ENCODE peak calls at places on chromosome 4, in ten cellular contexts. One of them, this sample, is unnamed.
A peak's percentile ranks its signal among the peaks of the same experiment; 100 is the strongest.

GRCh38 chr4:56468097-56468422 is 643 bp downstream of the SRP72 start:
- DNase-seq in transverse colon: peak; percentile 50
- DNase-seq in Calu3: no peak
- DNase-seq in colonic mucosa: peak; percentile 68
- DNase-seq in K562: peak; percentile 62
- DNase-seq in fibroblast of mammary gland: peak; percentile 31
- DNase-seq in SK-N-SH: peak; percentile 60
- DNase-seq in A549: peak; percentile 21
- DNase-seq in body of pancreas: peak; percentile 52
- DNase-seq in GM20000: peak; percentile 50
- DNase-seq in this sample: peak; percentile 45

GRCh38 chr4:94533405-94534223 is 81.9 kb downstream of the PDLIM5 start:
- DNase-seq in transverse colon: no peak
- DNase-seq in Calu3: no peak
- DNase-seq in colonic mucosa: no peak
- DNase-seq in K562: peak; percentile 48
- DNase-seq in fibroblast of mammary gland: no peak
- DNase-seq in SK-N-SH: no peak
- DNase-seq in A549: no peak
- DNase-seq in body of pancreas: no peak
- DNase-seq in GM20000: no peak
- DNase-seq in this sample: no peak

GRCh38 chr4:2433609-2434350 is 15.0 kb downstream of the CFAP99 start:
- DNase-seq in transverse colon: no peak
- DNase-seq in Calu3: no peak
- DNase-seq in colonic mucosa: no peak
- DNase-seq in K562: no peak
- DNase-seq in fibroblast of mammary gland: no peak
- DNase-seq in SK-N-SH: no peak
- DNase-seq in A549: no peak
- DNase-seq in body of pancreas: no peak
- DNase-seq in GM20000: no peak
- DNase-seq in this sample: no peak

GRCh38 chr4:108118505-108118904 is 50.2 kb downstream of the LEF1 start:
- DNase-seq in transverse colon: no peak
- DNase-seq in Calu3: no peak
- DNase-seq in colonic mucosa: no peak
- DNase-seq in K562: peak; percentile 30
- DNase-seq in fibroblast of mammary gland: no peak
- DNase-seq in SK-N-SH: no peak
- DNase-seq in A549: peak; percentile 5
- DNase-seq in body of pancreas: peak; percentile 18
- DNase-seq in GM20000: peak; percentile 54
- DNase-seq in this sample: no peak

GRCh38 chr4:71277353-71277752 is 61.5 kb upstream of the SLC4A4 start:
- DNase-seq in transverse colon: no peak
- DNase-seq in Calu3: no peak
- DNase-seq in colonic mucosa: no peak
- DNase-seq in K562: no peak
- DNase-seq in fibroblast of mammary gland: no peak
- DNase-seq in SK-N-SH: no peak
- DNase-seq in A549: no peak
- DNase-seq in body of pancreas: no peak
- DNase-seq in GM20000: no peak
- DNase-seq in this sample: no peak

GRCh38 chr4:142845293-142846070 is 619 bp downstream of the INPP4B start:
- DNase-seq in transverse colon: peak; percentile 13
- DNase-seq in Calu3: peak; percentile 27
- DNase-seq in colonic mucosa: peak; percentile 27
- DNase-seq in K562: no peak
- DNase-seq in fibroblast of mammary gland: no peak
- DNase-seq in SK-N-SH: peak; percentile 44
- DNase-seq in A549: no peak
- DNase-seq in body of pancreas: peak; percentile 24
- DNase-seq in GM20000: no peak
- DNase-seq in this sample: peak; percentile 47

GRCh38 chr4:77922158-77923094 is 59.8 kb downstream of the MRPL1 start:
- DNase-seq in transverse colon: no peak
- DNase-seq in Calu3: no peak
- DNase-seq in colonic mucosa: no peak
- DNase-seq in K562: no peak
- DNase-seq in fibroblast of mammary gland: peak; percentile 87
- DNase-seq in SK-N-SH: no peak
- DNase-seq in A549: no peak
- DNase-seq in body of pancreas: no peak
- DNase-seq in GM20000: no peak
- DNase-seq in this sample: no peak

GRCh38 chr4:13815231-13815630 is 187.7 kb upstream of the BOD1L1 start:
- DNase-seq in transverse colon: no peak
- DNase-seq in Calu3: no peak
- DNase-seq in colonic mucosa: no peak
- DNase-seq in K562: no peak
- DNase-seq in fibroblast of mammary gland: no peak
- DNase-seq in SK-N-SH: no peak
- DNase-seq in A549: no peak
- DNase-seq in body of pancreas: no peak
- DNase-seq in GM20000: no peak
- DNase-seq in this sample: no peak

GRCh38 chr4:6548201-6548881 is 26.6 kb upstream of the MAN2B2 start:
- DNase-seq in transverse colon: no peak
- DNase-seq in Calu3: peak; percentile 69
- DNase-seq in colonic mucosa: no peak
- DNase-seq in K562: peak; percentile 58
- DNase-seq in fibroblast of mammary gland: peak; percentile 47
- DNase-seq in SK-N-SH: peak; percentile 78
- DNase-seq in A549: peak; percentile 30
- DNase-seq in body of pancreas: peak; percentile 12
- DNase-seq in GM20000: no peak
- DNase-seq in this sample: no peak

GRCh38 chr4:174714393-174715211 is 114.4 kb downstream of the GLRA3 start:
- DNase-seq in transverse colon: peak; percentile 16
- DNase-seq in Calu3: peak; percentile 39
- DNase-seq in colonic mucosa: peak; percentile 25
- DNase-seq in K562: peak; percentile 74
- DNase-seq in fibroblast of mammary gland: peak; percentile 66
- DNase-seq in SK-N-SH: peak; percentile 60
- DNase-seq in A549: peak; percentile 36
- DNase-seq in body of pancreas: peak; percentile 41
- DNase-seq in GM20000: peak; percentile 44
- DNase-seq in this sample: no peak

GRCh38 chr4:7591409-7592063 is 156.8 kb upstream of the PSAPL1 start:
- DNase-seq in transverse colon: no peak
- DNase-seq in Calu3: no peak
- DNase-seq in colonic mucosa: no peak
- DNase-seq in K562: no peak
- DNase-seq in fibroblast of mammary gland: no peak
- DNase-seq in SK-N-SH: no peak
- DNase-seq in A549: no peak
- DNase-seq in body of pancreas: no peak
- DNase-seq in GM20000: no peak
- DNase-seq in this sample: no peak

GRCh38 chr4:1260418-1261106 is 11.6 kb upstream of the CTBP1 start:
- DNase-seq in transverse colon: no peak
- DNase-seq in Calu3: no peak
- DNase-seq in colonic mucosa: no peak
- DNase-seq in K562: no peak
- DNase-seq in fibroblast of mammary gland: no peak
- DNase-seq in SK-N-SH: no peak
- DNase-seq in A549: no peak
- DNase-seq in body of pancreas: no peak
- DNase-seq in GM20000: no peak
- DNase-seq in this sample: no peak
- TF ChIP-seq CTCF in transverse colon: no peak
- TF ChIP-seq CTCF in Calu3: no peak
- TF ChIP-seq CTCF in colonic mucosa: no peak
- TF ChIP-seq CTCF in K562: no peak
- TF ChIP-seq CTCF in fibroblast of mammary gland: no peak
- TF ChIP-seq CTCF in SK-N-SH: no peak
- TF ChIP-seq CTCF in A549: no peak
- TF ChIP-seq CTCF in body of pancreas: no peak
- TF ChIP-seq CTCF in GM20000: no peak
- TF ChIP-seq CTCF in this sample: no peak

DNA sequence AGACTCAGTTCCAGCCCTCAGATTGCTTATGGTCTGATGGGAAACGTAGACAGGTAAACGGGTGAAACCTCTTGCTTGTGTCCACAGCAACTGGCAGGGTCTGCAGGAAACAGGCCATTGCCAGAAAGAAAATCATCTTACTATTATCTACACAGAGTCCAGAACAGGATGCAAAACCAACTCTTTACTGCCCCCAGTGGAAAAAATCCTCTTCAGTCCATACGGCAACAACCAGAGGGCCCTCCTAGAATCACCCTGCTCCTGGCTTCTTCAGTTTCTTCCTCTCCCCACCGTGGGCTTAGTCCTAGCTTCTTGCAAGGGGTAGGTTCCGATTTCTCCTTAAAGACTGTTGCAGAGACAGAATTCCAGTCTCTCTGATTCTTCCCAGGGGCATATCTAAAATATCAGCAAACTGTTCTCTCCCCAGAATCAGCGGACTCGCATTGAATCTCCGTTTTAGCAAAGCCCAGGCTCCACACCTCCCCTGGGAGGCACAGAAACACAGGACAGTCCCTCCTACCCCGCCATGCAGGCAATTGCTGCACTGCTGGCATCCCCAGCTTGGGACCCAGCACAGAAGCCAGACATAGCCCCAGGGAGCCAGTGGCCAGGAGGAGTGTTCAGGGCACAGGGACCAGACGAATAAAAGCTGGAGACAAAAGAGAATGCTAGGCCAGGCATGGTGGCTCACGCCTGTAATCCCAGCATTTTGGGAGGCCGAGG is 41.0 kb upstream of the SH3RF1 start:
- DNase-seq in transverse colon: no peak
- DNase-seq in Calu3: peak; percentile 13
- DNase-seq in colonic mucosa: peak; percentile 45
- DNase-seq in K562: peak; percentile 57
- DNase-seq in fibroblast of mammary gland: peak; percentile 68
- DNase-seq in SK-N-SH: peak; percentile 51
- DNase-seq in A549: peak; percentile 36
- DNase-seq in body of pancreas: peak; percentile 52
- DNase-seq in GM20000: peak; percentile 64
- DNase-seq in this sample: no peak
- TF ChIP-seq CTCF in transverse colon: peak; percentile 52
- TF ChIP-seq CTCF in Calu3: no peak
- TF ChIP-seq CTCF in colonic mucosa: no peak
- TF ChIP-seq CTCF in K562: peak; percentile 64
- TF ChIP-seq CTCF in fibroblast of mammary gland: peak; percentile 65
- TF ChIP-seq CTCF in SK-N-SH: peak; percentile 66
- TF ChIP-seq CTCF in A549: peak; percentile 42
- TF ChIP-seq CTCF in body of pancreas: peak; percentile 47
- TF ChIP-seq CTCF in GM20000: peak; percentile 7
- TF ChIP-seq CTCF in this sample: no peak

GRCh38 chr4:147924604-147925412 is 192.9 kb downstream of the ARHGAP10 start:
- DNase-seq in transverse colon: peak; percentile 32
- DNase-seq in Calu3: peak; percentile 36
- DNase-seq in colonic mucosa: peak; percentile 42
- DNase-seq in K562: no peak
- DNase-seq in fibroblast of mammary gland: peak; percentile 25
- DNase-seq in SK-N-SH: peak; percentile 66
- DNase-seq in A549: peak; percentile 4
- DNase-seq in body of pancreas: peak; percentile 50
- DNase-seq in GM20000: no peak
- DNase-seq in this sample: no peak
- TF ChIP-seq CTCF in transverse colon: peak; percentile 23
- TF ChIP-seq CTCF in Calu3: no peak
- TF ChIP-seq CTCF in colonic mucosa: peak; percentile 31
- TF ChIP-seq CTCF in K562: no peak
- TF ChIP-seq CTCF in fibroblast of mammary gland: peak; percentile 49
- TF ChIP-seq CTCF in SK-N-SH: peak; percentile 51
- TF ChIP-seq CTCF in A549: no peak
- TF ChIP-seq CTCF in body of pancreas: peak; percentile 20
- TF ChIP-seq CTCF in GM20000: peak; percentile 32
- TF ChIP-seq CTCF in this sample: no peak

GRCh38 chr4:183602444-183603102 is 56.4 kb downstream of the RWDD4 start:
- DNase-seq in transverse colon: no peak
- DNase-seq in Calu3: no peak
- DNase-seq in colonic mucosa: no peak
- DNase-seq in K562: no peak
- DNase-seq in fibroblast of mammary gland: peak; percentile 49
- DNase-seq in SK-N-SH: no peak
- DNase-seq in A549: no peak
- DNase-seq in body of pancreas: no peak
- DNase-seq in GM20000: no peak
- DNase-seq in this sample: no peak
- TF ChIP-seq CTCF in transverse colon: peak; percentile 26
- TF ChIP-seq CTCF in Calu3: no peak
- TF ChIP-seq CTCF in colonic mucosa: no peak
- TF ChIP-seq CTCF in K562: peak; percentile 55
- TF ChIP-seq CTCF in fibroblast of mammary gland: peak; percentile 43
- TF ChIP-seq CTCF in SK-N-SH: peak; percentile 41
- TF ChIP-seq CTCF in A549: peak; percentile 37
- TF ChIP-seq CTCF in body of pancreas: no peak
- TF ChIP-seq CTCF in GM20000: no peak
- TF ChIP-seq CTCF in this sample: no peak

GRCh38 chr4:186104895-186105720 is 604 bp downstream of the FAM149A start:
- DNase-seq in transverse colon: peak; percentile 36
- DNase-seq in Calu3: peak; percentile 39
- DNase-seq in colonic mucosa: peak; percentile 45
- DNase-seq in K562: no peak
- DNase-seq in fibroblast of mammary gland: no peak
- DNase-seq in SK-N-SH: peak; percentile 84
- DNase-seq in A549: no peak
- DNase-seq in body of pancreas: peak; percentile 61
- DNase-seq in GM20000: peak; percentile 67
- DNase-seq in this sample: peak; percentile 27
- TF ChIP-seq CTCF in transverse colon: no peak
- TF ChIP-seq CTCF in Calu3: no peak
- TF ChIP-seq CTCF in colonic mucosa: no peak
- TF ChIP-seq CTCF in K562: no peak
- TF ChIP-seq CTCF in fibroblast of mammary gland: no peak
- TF ChIP-seq CTCF in SK-N-SH: no peak
- TF ChIP-seq CTCF in A549: no peak
- TF ChIP-seq CTCF in body of pancreas: no peak
- TF ChIP-seq CTCF in GM20000: no peak
- TF ChIP-seq CTCF in this sample: no peak

GRCh38 chr4:141158219-141158618 is 24.9 kb upstream of the RNF150 start:
- DNase-seq in transverse colon: no peak
- DNase-seq in Calu3: no peak
- DNase-seq in colonic mucosa: no peak
- DNase-seq in K562: peak; percentile 49
- DNase-seq in fibroblast of mammary gland: peak; percentile 51
- DNase-seq in SK-N-SH: peak; percentile 39
- DNase-seq in A549: peak; percentile 16
- DNase-seq in body of pancreas: no peak
- DNase-seq in GM20000: peak; percentile 29
- DNase-seq in this sample: no peak
- TF ChIP-seq CTCF in transverse colon: peak; percentile 43
- TF ChIP-seq CTCF in Calu3: no peak
- TF ChIP-seq CTCF in colonic mucosa: no peak
- TF ChIP-seq CTCF in K562: peak; percentile 77
- TF ChIP-seq CTCF in fibroblast of mammary gland: peak; percentile 46
- TF ChIP-seq CTCF in SK-N-SH: peak; percentile 76
- TF ChIP-seq CTCF in A549: peak; percentile 67
- TF ChIP-seq CTCF in body of pancreas: peak; percentile 38
- TF ChIP-seq CTCF in GM20000: peak; percentile 14
- TF ChIP-seq CTCF in this sample: peak; percentile 74

GRCh38 chr4:113106076-113106475 is 56.6 kb downstream of the ANK2 start:
- DNase-seq in transverse colon: no peak
- DNase-seq in Calu3: no peak
- DNase-seq in colonic mucosa: no peak
- DNase-seq in K562: no peak
- DNase-seq in fibroblast of mammary gland: peak; percentile 66
- DNase-seq in SK-N-SH: peak; percentile 6
- DNase-seq in A549: peak; percentile 2
- DNase-seq in body of pancreas: no peak
- DNase-seq in GM20000: peak; percentile 14
- DNase-seq in this sample: no peak
- TF ChIP-seq CTCF in transverse colon: peak; percentile 15
- TF ChIP-seq CTCF in Calu3: no peak
- TF ChIP-seq CTCF in colonic mucosa: no peak
- TF ChIP-seq CTCF in K562: no peak
- TF ChIP-seq CTCF in fibroblast of mammary gland: peak; percentile 52
- TF ChIP-seq CTCF in SK-N-SH: peak; percentile 61
- TF ChIP-seq CTCF in A549: peak; percentile 48
- TF ChIP-seq CTCF in body of pancreas: peak; percentile 21
- TF ChIP-seq CTCF in GM20000: no peak
- TF ChIP-seq CTCF in this sample: peak; percentile 50

GRCh38 chr4:150242820-150243458 is 164.7 kb downstream of the DCLK2 start:
- DNase-seq in transverse colon: no peak
- DNase-seq in Calu3: peak; percentile 18
- DNase-seq in colonic mucosa: no peak
- DNase-seq in K562: peak; percentile 53
- DNase-seq in fibroblast of mammary gland: peak; percentile 61
- DNase-seq in SK-N-SH: peak; percentile 74
- DNase-seq in A549: peak; percentile 19
- DNase-seq in body of pancreas: peak; percentile 50
- DNase-seq in GM20000: peak; percentile 61
- DNase-seq in this sample: no peak
- TF ChIP-seq CTCF in transverse colon: peak; percentile 87
- TF ChIP-seq CTCF in Calu3: peak; percentile 42
- TF ChIP-seq CTCF in colonic mucosa: peak; percentile 83
- TF ChIP-seq CTCF in K562: peak; percentile 83
- TF ChIP-seq CTCF in fibroblast of mammary gland: peak; percentile 96
- TF ChIP-seq CTCF in SK-N-SH: peak; percentile 93
- TF ChIP-seq CTCF in A549: peak; percentile 75
- TF ChIP-seq CTCF in body of pancreas: peak; percentile 88
- TF ChIP-seq CTCF in GM20000: peak; percentile 73
- TF ChIP-seq CTCF in this sample: peak; percentile 90

This sample was measured in mesothelial cell of epicardium.